ENCODE peak calls at places on chromosomes 4 and X, in ten cellular contexts. G, C, Y, Z, E, V, H, P, U and S are unnamed samples.
A peak's percentile ranks its signal among the peaks of the same experiment; 100 is the strongest.

GRCh38 chrX:16586371-16587112 is 63.4 kb upstream of the S100G start:
- DNase-seq in G (no peak), P (no peak), H (no peak), V (no peak), Y (no peak), E (no peak), C (no peak), U (no peak), Z (no peak), S (no peak)

GRCh38 chr4:33133723-33134122 is 2413.6 kb downstream of the PCDH7 start:
- DNase-seq in H (no peak), C (no peak), U (no peak), V (no peak), G (no peak), P (no peak), E (no peak), Z (no peak), Y (no peak), S (no peak)

GRCh38 chr4:53510316-53510715 is 81.0 kb downstream of the LNX1 start:
- DNase-seq in U (no peak), Y (no peak), V (no peak), E (no peak), G (no peak), H (no peak), C (no peak), P (no peak), Z (no peak), S (no peak)

GRCh38 chr4:109294006-109294405 is 8.5 kb downstream of the COL25A1 start:
- DNase-seq in Y (peak; percentile 6), H (no peak), Z (no peak), G (no peak), U (peak; percentile 90), C (peak; percentile 54), P (no peak), E (no peak), V (no peak), S (no peak)

GRCh38 chr4:88573286-88573994 is 18.8 kb upstream of the HERC3 start:
- DNase-seq in Y (no peak), Z (no peak), V (no peak), P (no peak), G (no peak), E (no peak), C (no peak), H (no peak), U (no peak), S (no peak)

GRCh38 chr4:74374561-74375327 is 9.8 kb downstream of the EREG start:
- DNase-seq in H (no peak), C (no peak), P (no peak), V (peak; percentile 90), E (peak; percentile 89), Y (peak; percentile 95), G (no peak), Z (no peak), U (peak; percentile 65), S (no peak)

GRCh38 chr4:98555798-98556445 is 102.5 kb downstream of the TSPAN5 start:
- DNase-seq in V (no peak), G (no peak), C (no peak), P (no peak), Y (no peak), H (no peak), U (peak; percentile 90), Z (no peak), E (no peak), S (no peak)

GRCh38 chr4:7073059-7073458 is 5.2 kb upstream of the GRPEL1 start:
- DNase-seq in G (no peak), V (no peak), Y (no peak), P (no peak), C (no peak), U (no peak), H (no peak), Z (no peak), E (no peak), S (no peak)

GRCh38 chr4:8221476-8221875 is 22.4 kb downstream of the SH3TC1 start:
- DNase-seq in Y (no peak), E (peak; percentile 63), U (peak; percentile 76), P (no peak), H (no peak), V (no peak), Z (no peak), C (no peak), G (no peak), S (no peak)

GRCh38 chr4:8222609-8223391 is 23.7 kb downstream of the SH3TC1 start:
- DNase-seq in Z (no peak), U (no peak), Y (no peak), G (no peak), E (no peak), H (no peak), C (no peak), P (no peak), V (no peak), S (no peak)

GRCh38 chr4:8221985-8222384 is 22.9 kb downstream of the SH3TC1 start:
- DNase-seq in P (no peak), E (no peak), G (no peak), Z (no peak), U (no peak), H (no peak), C (no peak), V (no peak), Y (no peak), S (no peak)

GRCh38 chr4:8219236-8219635 is 20.1 kb downstream of the SH3TC1 start:
- DNase-seq in V (no peak), H (no peak), U (no peak), G (no peak), C (no peak), P (no peak), E (no peak), Z (no peak), Y (no peak), S (no peak)

GRCh38 chr4:8220661-8221446 is 21.8 kb downstream of the SH3TC1 start:
- DNase-seq in C (no peak), G (no peak), V (no peak), H (no peak), U (no peak), Y (no peak), P (no peak), E (peak; percentile 14), Z (no peak), S (no peak)
- H3K27ac ChIP-seq in C (no peak overlapping the region), G (peak overlapping the region; percentile 48), V (peak overlapping the region; percentile 60), H (peak overlapping the region; percentile 31), U (peak overlapping the region; percentile 65), Y (no peak overlapping the region), P (no peak overlapping the region), E (no peak overlapping the region), Z (peak overlapping the region; percentile 39), S (peak overlapping the region; percentile 6)

DNA sequence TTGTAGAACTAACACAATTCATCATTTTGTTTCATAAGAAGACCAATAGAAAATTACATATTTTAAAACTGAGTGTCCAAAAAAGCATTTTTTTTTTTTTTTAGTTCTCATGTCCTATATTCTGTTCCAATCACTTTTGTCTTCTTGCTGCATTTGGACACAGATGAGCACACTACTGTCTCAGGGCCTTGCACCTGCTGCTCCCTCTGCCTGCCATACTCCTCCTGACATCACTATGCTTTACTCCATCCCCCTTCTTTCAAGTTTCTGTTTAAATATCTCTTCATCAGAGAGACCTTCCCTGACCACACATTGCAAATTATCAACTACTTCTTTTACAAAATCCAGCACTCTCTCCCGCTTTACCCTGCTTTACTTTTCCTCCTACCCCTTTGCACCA is 230.7 kb upstream of the GK2 start:
- DNase-seq in C (no peak), P (no peak), H (no peak), V (no peak), G (no peak), E (no peak), Y (no peak), Z (no peak), U (no peak), S (no peak)
- TF ChIP-seq CTCF in C (no peak), P (no peak), H (no peak), V (no peak), G (no peak), E (no peak), Y (no peak), Z (no peak), U (no peak), S (no peak)

GRCh38 chr4:139553751-139554670 is 2.0 kb downstream of the SETD7 start:
- DNase-seq in H (no peak), Y (no peak), V (no peak), G (no peak), U (no peak), E (no peak), Z (no peak), P (no peak), C (no peak), S (no peak)

GRCh38 chr4:139552506-139552905 is 3.5 kb downstream of the SETD7 start:
- DNase-seq in Z (no peak), E (no peak), P (no peak), C (no peak), H (no peak), Y (no peak), U (no peak), V (no peak), G (no peak), S (no peak)

GRCh38 chr4:139552908-139553307 is 3.1 kb downstream of the SETD7 start:
- DNase-seq in H (peak; percentile 36), U (no peak), P (no peak), G (no peak), Z (no peak), Y (no peak), C (no peak), E (no peak), V (no peak), S (no peak)

GRCh38 chr4:139547979-139548378 is 8.0 kb downstream of the SETD7 start:
- DNase-seq in G (no peak), Y (no peak), C (no peak), V (no peak), H (no peak), E (no peak), U (no peak), P (no peak), Z (no peak), S (no peak)

DNA sequence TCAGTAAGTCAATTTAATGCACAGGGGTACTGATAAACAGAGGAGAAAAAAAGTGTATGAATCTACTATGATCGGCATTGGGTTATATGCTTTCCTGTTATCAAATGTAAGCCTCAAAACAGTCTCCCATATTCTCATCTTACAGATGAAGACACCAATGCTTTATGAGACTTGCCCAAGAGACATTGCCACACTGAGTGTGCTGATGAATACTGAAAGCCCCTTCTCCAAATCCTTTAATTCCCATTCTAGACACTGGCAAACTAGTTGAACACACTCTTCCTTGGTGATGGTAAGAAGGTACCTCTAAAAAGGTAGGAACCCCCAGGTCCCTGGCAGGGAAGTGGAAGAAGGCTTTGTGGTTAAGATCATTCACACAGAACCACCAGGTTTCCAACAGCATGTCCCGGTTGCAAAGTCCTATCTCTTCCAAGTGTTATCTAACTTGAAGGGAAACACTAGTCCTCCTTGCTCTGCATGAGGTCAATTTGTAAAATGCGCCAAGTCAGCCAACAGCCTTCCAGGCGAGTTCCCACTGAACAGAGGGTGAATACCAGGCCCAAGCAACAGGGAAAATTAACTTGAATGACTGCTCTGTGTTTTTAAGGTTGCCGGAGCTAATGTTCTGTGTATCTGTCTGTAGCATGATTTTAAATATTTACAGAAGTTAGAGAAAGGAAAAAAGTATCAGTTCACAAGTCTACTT is 5.1 kb downstream of the SETD7 start:
- DNase-seq in C (no peak), Z (peak; percentile 57), Y (no peak), P (peak; percentile 42), G (no peak), V (no peak), E (no peak), H (peak; percentile 55), U (peak; percentile 75), S (no peak)
- H3K27ac ChIP-seq in C (no peak overlapping the region), Z (peak overlapping the region; percentile 98), Y (peak overlapping the region; percentile 10), P (peak overlapping the region; percentile 41), G (no peak overlapping the region), V (no peak overlapping the region), E (no peak overlapping the region), H (peak overlapping the region; percentile 58), U (peak overlapping the region; percentile 77), S (no peak overlapping the region)

DNA sequence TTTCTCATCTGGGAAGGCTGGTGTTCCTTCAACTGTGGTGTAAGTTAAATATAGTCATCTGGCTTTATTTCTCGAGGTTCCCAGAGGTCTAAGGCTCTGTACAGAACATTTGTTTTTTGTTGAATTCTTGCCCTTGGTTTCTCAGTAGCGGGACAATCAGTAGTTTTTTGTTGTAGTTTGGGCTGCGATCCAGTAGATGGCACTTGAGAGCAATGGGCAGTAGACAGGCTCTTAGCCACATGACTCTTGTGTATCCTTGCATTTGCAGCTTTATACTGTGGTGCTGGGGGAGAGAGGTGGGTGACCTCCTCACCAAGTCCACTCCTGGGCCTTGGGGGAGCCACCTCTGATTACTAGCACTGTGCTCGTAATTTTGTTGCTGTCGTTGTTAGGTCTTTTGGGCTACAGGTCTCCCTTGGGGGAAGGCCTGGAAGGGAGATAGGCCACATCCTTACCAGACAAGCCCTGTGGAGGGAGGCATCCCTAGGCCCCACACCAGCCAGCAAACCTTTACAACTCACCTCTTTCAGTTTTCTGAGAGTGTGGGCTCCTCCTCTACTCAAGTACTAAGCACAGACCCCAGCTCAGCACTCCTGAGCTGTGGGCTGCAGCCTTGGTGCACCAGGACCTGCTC is 8.1 kb downstream of the ETDB start:
- DNase-seq in G (no peak), Y (peak; percentile 31), C (peak; percentile 32), P (peak; percentile 28), E (peak; percentile 34), H (no peak), U (peak; percentile 54), Z (no peak), V (no peak), S (no peak)
- TF ChIP-seq CTCF in G (no peak), Y (peak; percentile 54), C (peak; percentile 74), P (peak; percentile 36), E (peak; percentile 60), H (peak; percentile 69), U (peak; percentile 79), Z (peak; percentile 32), V (peak; percentile 52), S (peak; percentile 72)